ENCODE peak calls at places on chromosomes 11 and 22, in eight cellular contexts. K, J, Y, Q, V, L, E and W are unnamed samples.

GRCh38 chr22:47543447-47543846 is 781.0 kb downstream of the TBC1D22A start:
- DNase-seq in E (no peak), L (no peak), V (no peak), J (no peak), Q (no peak), K (no peak), Y (no peak), W (no peak)

GRCh38 chr22:20440637-20441591 is 3.3 kb upstream of the SCARF2 start:
- DNase-seq in Y (no peak), L (no peak), J (no peak), E (no peak), K (peak), Q (no peak), V (no peak), W (peak)

GRCh38 chr11:113073290-113073953 is 112.2 kb downstream of the NCAM1 start:
- DNase-seq in Q (no peak), L (no peak), E (no peak), J (no peak), Y (no peak), V (no peak), K (no peak), W (no peak)

GRCh38 chr11:48087974-48088681 is 107.8 kb downstream of the PTPRJ start:
- DNase-seq in L (peak), Q (no peak), V (no peak), K (no peak), Y (no peak), J (no peak), E (no peak), W (peak)

GRCh38 chr22:19958083-19959042 is 16.7 kb upstream of the TXNRD2 start:
- DNase-seq in Q (no peak), K (no peak), L (no peak), Y (no peak), E (no peak), V (no peak), J (no peak), W (peak)

GRCh38 chr11:56271092-56271491 is 2.9 kb upstream of the OR5T1 start:
- DNase-seq in Q (no peak), V (no peak), E (no peak), L (no peak), K (no peak), Y (no peak), J (no peak), W (no peak)

GRCh38 chr11:69218946-69219720 is 63.4 kb downstream of the SMIM38 start:
- DNase-seq in L (peak), K (no peak), Y (no peak), E (no peak), J (no peak), Q (no peak), V (no peak), W (no peak)

GRCh38 chr11:10394229-10395100 is 60.6 kb upstream of the AMPD3 start:
- DNase-seq in Q (no peak), Y (no peak), L (no peak), J (no peak), E (no peak), K (no peak), V (no peak), W (no peak)

GRCh38 chr11:36385121-36385530 is 89.0 kb downstream of the PRR5L start:
- DNase-seq in Q (no peak), Y (no peak), V (no peak), E (no peak), L (no peak), K (no peak), J (no peak), W (no peak)

GRCh38 chr11:74493816-74494630 is 499 bp upstream of the LIPT2 start:
- DNase-seq in E (no peak), Y (no peak), K (no peak), J (no peak), Q (no peak), L (no peak), V (no peak), W (no peak)

GRCh38 chr11:47410404-47411264 is 2.2 kb downstream of the SLC39A13 start:
- DNase-seq in J (no peak), L (no peak), K (no peak), Y (no peak), E (no peak), Q (no peak), V (no peak), W (no peak)

GRCh38 chr11:67332081-67332691 is 21.2 kb downstream of the POLD4 start:
- DNase-seq in J (no peak), K (no peak), Y (no peak), V (no peak), L (no peak), E (no peak), Q (no peak), W (no peak)

GRCh38 chr11:25037431-25037830 is 540.6 kb downstream of the LUZP2 start:
- DNase-seq in V (no peak), Y (no peak), E (no peak), L (no peak), J (no peak), K (no peak), Q (no peak), W (no peak)

GRCh38 chr11:88293931-88294330 is 43.6 kb downstream of the CTSC start:
- DNase-seq in J (no peak), L (no peak), E (no peak), Q (no peak), K (no peak), V (no peak), Y (no peak), W (no peak)

GRCh38 chr22:23210428-23211170 is 30.3 kb downstream of the BCR start:
- DNase-seq in J (no peak), L (no peak), V (no peak), K (no peak), Q (no peak), E (no peak), Y (no peak), W (no peak)

GRCh38 chr11:98545544-98546175 is 475.1 kb upstream of the CNTN5 start:
- DNase-seq in K (no peak), Q (no peak), J (no peak), L (no peak), E (no peak), V (no peak), Y (no peak), W (no peak)

GRCh38 chr11:112042161-112042960 is 17.2 kb downstream of the DLAT start:
- DNase-seq in Q (no peak), K (no peak), Y (no peak), L (no peak), J (no peak), E (no peak), V (no peak), W (no peak)

GRCh38 chr22:34067031-34067430 is 146.8 kb upstream of the LARGE1 start:
- DNase-seq in E (no peak), L (no peak), Q (no peak), Y (no peak), K (no peak), J (no peak), V (no peak), W (no peak)

GRCh38 chr22:44702479-44703219 is 645 bp downstream of the PRR5 start:
- DNase-seq in K (peak), J (no peak), L (no peak), V (peak), E (no peak), Q (peak), Y (no peak), W (no peak)

GRCh38 chr22:20803696-20804324 is 29.9 kb downstream of the SERPIND1 start:
- DNase-seq in J (no peak), Y (peak), L (no peak), E (no peak), K (no peak), Q (peak), V (peak), W (no peak)

GRCh38 chr11:93143186-93143585 is 54.6 kb downstream of the SLC36A4 start:
- DNase-seq in L (no peak), V (no peak), Q (no peak), J (no peak), E (no peak), K (no peak), Y (no peak), W (no peak)

GRCh38 chr11:66443602-66444001 is 5.0 kb upstream of the MRPL11 start:
- DNase-seq in V (no peak), E (no peak), J (no peak), L (no peak), K (no peak), Q (no peak), Y (no peak), W (no peak)

GRCh38 chr11:57432714-57433163 is 5.8 kb upstream of the SLC43A3 start:
- DNase-seq in Y (no peak), K (no peak), E (no peak), L (no peak), V (no peak), Q (no peak), J (no peak), W (peak)

GRCh38 chr11:36509265-36509664 is 807 bp downstream of the TRAF6 start:
- DNase-seq in E (no peak), Q (peak), J (no peak), K (no peak), Y (peak), V (no peak), L (no peak), W (no peak)

GRCh38 chr11:56700242-56700918 is 1.5 kb downstream of the OR9G1 start:
- DNase-seq in L (no peak), K (no peak), Y (no peak), Q (no peak), E (no peak), V (no peak), J (no peak), W (no peak)

GRCh38 chr11:61529537-61530225 is 21.1 kb downstream of the LRRC10B start:
- DNase-seq in Q (no peak), Y (no peak), L (no peak), K (peak), V (no peak), J (no peak), E (no peak), W (no peak)

GRCh38 chr11:134032501-134033091 is 36.3 kb upstream of the JAM3 start:
- DNase-seq in E (peak), V (no peak), K (no peak), J (no peak), Q (no peak), Y (no peak), L (no peak), W (peak)

GRCh38 chr22:37525073-37525745 is 6.0 kb upstream of the CARD10 start:
- DNase-seq in J (no peak), V (no peak), Y (no peak), E (no peak), L (no peak), K (no peak), Q (no peak), W (no peak)

GRCh38 chr22:28497188-28497587 is 182.5 kb downstream of the TTC28 start:
- DNase-seq in K (no peak), J (no peak), Y (no peak), V (no peak), Q (no peak), E (no peak), L (no peak), W (no peak)

GRCh38 chr11:44744160-44744559 is 17.4 kb downstream of the TSPAN18 start:
- DNase-seq in E (no peak), J (no peak), Q (no peak), K (peak), L (peak), Y (no peak), V (no peak), W (no peak)

GRCh38 chr11:32830413-32830738 is 649 bp downstream of the PRRG4 start:
- DNase-seq in Q (no peak), J (no peak), E (no peak), Y (no peak), V (peak), L (no peak), K (no peak), W (peak)

GRCh38 chr11:64485077-64485476 is 105.9 kb upstream of the SLC22A12 start:
- DNase-seq in Q (no peak), J (no peak), K (no peak), L (no peak), E (no peak), V (no peak), Y (no peak), W (no peak)

GRCh38 chr11:65576867-65577755 is 1.3 kb downstream of the EHBP1L1 start:
- DNase-seq in E (no peak), J (no peak), Y (no peak), K (peak), V (no peak), Q (no peak), L (peak), W (peak)